ENCODE peak calls at places on chromosomes 11 and 22, in seven cellular contexts. One of them, this sample, is unnamed.

GRCh38 chr11:73322111-73322985 is 14.3 kb downstream of the ARHGEF17 start:
- DNase-seq in GM12865: peak; percentile 52
- DNase-seq in kidney glomerular epithelial cell: no peak
- DNase-seq in stimulated activated naive B cell treated with anti-CD40 and anti-IgM and Interleukin-4, amounts not matched to agents 10 μg/mL and 1 μg/mL and 100 μg/mL, for 72 hours: peak; percentile 88
- DNase-seq in progenitor cell of endocrine pancreas: no peak
- DNase-seq in HCT116: no peak
- DNase-seq in caudate nucleus: no peak
- DNase-seq in this sample: no peak

GRCh38 chr11:65003282-65003681 is 6.5 kb upstream of the BATF2 start:
- DNase-seq in stimulated activated naive B cell treated with anti-CD40 and anti-IgM and Interleukin-4, amounts not matched to agents 10 μg/mL and 1 μg/mL and 100 μg/mL, for 72 hours: no peak
- DNase-seq in progenitor cell of endocrine pancreas: no peak
- DNase-seq in GM12865: no peak
- DNase-seq in caudate nucleus: no peak
- DNase-seq in HCT116: no peak
- DNase-seq in kidney glomerular epithelial cell: no peak
- DNase-seq in this sample: no peak

GRCh38 chr11:117585631-117586030 is 211.4 kb downstream of the DSCAML1 start:
- DNase-seq in kidney glomerular epithelial cell: no peak
- DNase-seq in progenitor cell of endocrine pancreas: no peak
- DNase-seq in GM12865: no peak
- DNase-seq in stimulated activated naive B cell treated with anti-CD40 and anti-IgM and Interleukin-4, amounts not matched to agents 10 μg/mL and 1 μg/mL and 100 μg/mL, for 72 hours: no peak
- DNase-seq in HCT116: no peak
- DNase-seq in caudate nucleus: no peak
- DNase-seq in this sample: no peak

GRCh38 chr11:20739004-20739612 is 69.7 kb downstream of the NELL1 start:
- DNase-seq in GM12865: no peak
- DNase-seq in progenitor cell of endocrine pancreas: no peak
- DNase-seq in caudate nucleus: no peak
- DNase-seq in HCT116: no peak
- DNase-seq in kidney glomerular epithelial cell: no peak
- DNase-seq in stimulated activated naive B cell treated with anti-CD40 and anti-IgM and Interleukin-4, amounts not matched to agents 10 μg/mL and 1 μg/mL and 100 μg/mL, for 72 hours: no peak
- DNase-seq in this sample: no peak

GRCh38 chr11:5288108-5288911 is 13.4 kb downstream of the OR51B4 start:
- DNase-seq in progenitor cell of endocrine pancreas: no peak
- DNase-seq in caudate nucleus: no peak
- DNase-seq in stimulated activated naive B cell treated with anti-CD40 and anti-IgM and Interleukin-4, amounts not matched to agents 10 μg/mL and 1 μg/mL and 100 μg/mL, for 72 hours: no peak
- DNase-seq in HCT116: no peak
- DNase-seq in kidney glomerular epithelial cell: no peak
- DNase-seq in GM12865: no peak
- DNase-seq in this sample: no peak

GRCh38 chr11:67563354-67564114 is 20.1 kb upstream of the GSTP1 start:
- DNase-seq in GM12865: no peak
- DNase-seq in kidney glomerular epithelial cell: peak; percentile 96
- DNase-seq in stimulated activated naive B cell treated with anti-CD40 and anti-IgM and Interleukin-4, amounts not matched to agents 10 μg/mL and 1 μg/mL and 100 μg/mL, for 72 hours: no peak
- DNase-seq in progenitor cell of endocrine pancreas: no peak
- DNase-seq in HCT116: peak; percentile 76
- DNase-seq in caudate nucleus: no peak
- DNase-seq in this sample: peak; percentile 94

GRCh38 chr11:67820079-67820478 is 145.7 kb upstream of the ALDH3B2 start:
- DNase-seq in kidney glomerular epithelial cell: no peak
- DNase-seq in HCT116: no peak
- DNase-seq in caudate nucleus: no peak
- DNase-seq in GM12865: no peak
- DNase-seq in stimulated activated naive B cell treated with anti-CD40 and anti-IgM and Interleukin-4, amounts not matched to agents 10 μg/mL and 1 μg/mL and 100 μg/mL, for 72 hours: no peak
- DNase-seq in progenitor cell of endocrine pancreas: no peak
- DNase-seq in this sample: no peak

GRCh38 chr11:111395081-111395480 is 16.0 kb upstream of the POU2AF1 start:
- DNase-seq in caudate nucleus: no peak
- DNase-seq in GM12865: peak; percentile 0
- DNase-seq in HCT116: no peak
- DNase-seq in progenitor cell of endocrine pancreas: no peak
- DNase-seq in stimulated activated naive B cell treated with anti-CD40 and anti-IgM and Interleukin-4, amounts not matched to agents 10 μg/mL and 1 μg/mL and 100 μg/mL, for 72 hours: no peak
- DNase-seq in kidney glomerular epithelial cell: no peak
- DNase-seq in this sample: no peak

GRCh38 chr11:94674005-94674491 is 94.1 kb upstream of the AMOTL1 start:
- DNase-seq in kidney glomerular epithelial cell: no peak
- DNase-seq in HCT116: no peak
- DNase-seq in progenitor cell of endocrine pancreas: no peak
- DNase-seq in stimulated activated naive B cell treated with anti-CD40 and anti-IgM and Interleukin-4, amounts not matched to agents 10 μg/mL and 1 μg/mL and 100 μg/mL, for 72 hours: no peak
- DNase-seq in GM12865: no peak
- DNase-seq in caudate nucleus: no peak
- DNase-seq in this sample: no peak

GRCh38 chr11:110463153-110463552 is 33.4 kb downstream of the FDX1 start:
- DNase-seq in HCT116: no peak
- DNase-seq in GM12865: peak; percentile 30
- DNase-seq in kidney glomerular epithelial cell: peak; percentile 32
- DNase-seq in caudate nucleus: peak; percentile 48
- DNase-seq in progenitor cell of endocrine pancreas: no peak
- DNase-seq in stimulated activated naive B cell treated with anti-CD40 and anti-IgM and Interleukin-4, amounts not matched to agents 10 μg/mL and 1 μg/mL and 100 μg/mL, for 72 hours: peak; percentile 8
- DNase-seq in this sample: peak; percentile 32

GRCh38 chr22:47207846-47208554 is 445.6 kb downstream of the TBC1D22A start:
- DNase-seq in stimulated activated naive B cell treated with anti-CD40 and anti-IgM and Interleukin-4, amounts not matched to agents 10 μg/mL and 1 μg/mL and 100 μg/mL, for 72 hours: no peak
- DNase-seq in progenitor cell of endocrine pancreas: no peak
- DNase-seq in GM12865: no peak
- DNase-seq in HCT116: no peak
- DNase-seq in caudate nucleus: no peak
- DNase-seq in kidney glomerular epithelial cell: no peak
- DNase-seq in this sample: no peak

GRCh38 chr11:11959601-11960000 is 48.8 kb downstream of the DKK3 start:
- DNase-seq in GM12865: no peak
- DNase-seq in stimulated activated naive B cell treated with anti-CD40 and anti-IgM and Interleukin-4, amounts not matched to agents 10 μg/mL and 1 μg/mL and 100 μg/mL, for 72 hours: no peak
- DNase-seq in kidney glomerular epithelial cell: no peak
- DNase-seq in progenitor cell of endocrine pancreas: no peak
- DNase-seq in HCT116: no peak
- DNase-seq in caudate nucleus: no peak
- DNase-seq in this sample: no peak

GRCh38 chr11:64876835-64877341 is 1.5 kb downstream of the EHD1 start:
- DNase-seq in HCT116: no peak
- DNase-seq in stimulated activated naive B cell treated with anti-CD40 and anti-IgM and Interleukin-4, amounts not matched to agents 10 μg/mL and 1 μg/mL and 100 μg/mL, for 72 hours: no peak
- DNase-seq in progenitor cell of endocrine pancreas: no peak
- DNase-seq in caudate nucleus: no peak
- DNase-seq in kidney glomerular epithelial cell: peak; percentile 80
- DNase-seq in GM12865: no peak
- DNase-seq in this sample: peak; percentile 67

GRCh38 chr11:9461068-9461759 is 402 bp downstream of the ZNF143 start:
- DNase-seq in HCT116: no peak
- DNase-seq in kidney glomerular epithelial cell: peak; percentile 85
- DNase-seq in progenitor cell of endocrine pancreas: peak; percentile 68
- DNase-seq in GM12865: peak; percentile 96
- DNase-seq in caudate nucleus: peak; percentile 73
- DNase-seq in stimulated activated naive B cell treated with anti-CD40 and anti-IgM and Interleukin-4, amounts not matched to agents 10 μg/mL and 1 μg/mL and 100 μg/mL, for 72 hours: peak; percentile 91
- DNase-seq in this sample: peak; percentile 84

GRCh38 chr22:30424471-30425326 is 869 bp upstream of the MTFP1 start:
- DNase-seq in caudate nucleus: no peak
- DNase-seq in stimulated activated naive B cell treated with anti-CD40 and anti-IgM and Interleukin-4, amounts not matched to agents 10 μg/mL and 1 μg/mL and 100 μg/mL, for 72 hours: no peak
- DNase-seq in HCT116: no peak
- DNase-seq in kidney glomerular epithelial cell: peak; percentile 31
- DNase-seq in GM12865: peak; percentile 56
- DNase-seq in progenitor cell of endocrine pancreas: no peak
- DNase-seq in this sample: peak; percentile 63

GRCh38 chr11:1502971-1503707 is 16.6 kb upstream of the MOB2 start:
- DNase-seq in progenitor cell of endocrine pancreas: no peak
- DNase-seq in HCT116: no peak
- DNase-seq in caudate nucleus: peak; percentile 34
- DNase-seq in stimulated activated naive B cell treated with anti-CD40 and anti-IgM and Interleukin-4, amounts not matched to agents 10 μg/mL and 1 μg/mL and 100 μg/mL, for 72 hours: no peak
- DNase-seq in kidney glomerular epithelial cell: no peak
- DNase-seq in GM12865: no peak
- DNase-seq in this sample: no peak

GRCh38 chr22:23889620-23890019 is 4.6 kb upstream of the MIF start:
- DNase-seq in GM12865: no peak
- DNase-seq in progenitor cell of endocrine pancreas: no peak
- DNase-seq in stimulated activated naive B cell treated with anti-CD40 and anti-IgM and Interleukin-4, amounts not matched to agents 10 μg/mL and 1 μg/mL and 100 μg/mL, for 72 hours: no peak
- DNase-seq in caudate nucleus: no peak
- DNase-seq in kidney glomerular epithelial cell: no peak
- DNase-seq in HCT116: no peak
- DNase-seq in this sample: no peak

GRCh38 chr11:89487016-89487415 is 4.2 kb downstream of the NOX4 start:
- DNase-seq in caudate nucleus: no peak
- DNase-seq in kidney glomerular epithelial cell: peak; percentile 73
- DNase-seq in HCT116: no peak
- DNase-seq in progenitor cell of endocrine pancreas: no peak
- DNase-seq in stimulated activated naive B cell treated with anti-CD40 and anti-IgM and Interleukin-4, amounts not matched to agents 10 μg/mL and 1 μg/mL and 100 μg/mL, for 72 hours: no peak
- DNase-seq in GM12865: no peak
- DNase-seq in this sample: no peak

GRCh38 chr22:31081963-31082605 is 966 bp downstream of the SMTN start:
- DNase-seq in kidney glomerular epithelial cell: peak; percentile 47
- DNase-seq in HCT116: no peak
- DNase-seq in progenitor cell of endocrine pancreas: no peak
- DNase-seq in caudate nucleus: no peak
- DNase-seq in stimulated activated naive B cell treated with anti-CD40 and anti-IgM and Interleukin-4, amounts not matched to agents 10 μg/mL and 1 μg/mL and 100 μg/mL, for 72 hours: no peak
- DNase-seq in GM12865: no peak
- DNase-seq in this sample: peak; percentile 74

GRCh38 chr11:118531597-118532084 is 649 bp downstream of the TMEM25 start:
- DNase-seq in caudate nucleus: no peak
- DNase-seq in progenitor cell of endocrine pancreas: no peak
- DNase-seq in stimulated activated naive B cell treated with anti-CD40 and anti-IgM and Interleukin-4, amounts not matched to agents 10 μg/mL and 1 μg/mL and 100 μg/mL, for 72 hours: no peak
- DNase-seq in GM12865: no peak
- DNase-seq in kidney glomerular epithelial cell: no peak
- DNase-seq in HCT116: no peak
- DNase-seq in this sample: no peak

GRCh38 chr22:23498811-23499798 is 81.0 kb downstream of the IGLL1 start:
- DNase-seq in GM12865: no peak
- DNase-seq in kidney glomerular epithelial cell: no peak
- DNase-seq in HCT116: no peak
- DNase-seq in progenitor cell of endocrine pancreas: no peak
- DNase-seq in caudate nucleus: no peak
- DNase-seq in stimulated activated naive B cell treated with anti-CD40 and anti-IgM and Interleukin-4, amounts not matched to agents 10 μg/mL and 1 μg/mL and 100 μg/mL, for 72 hours: no peak
- DNase-seq in this sample: no peak

GRCh38 chr11:8368772-8369171 is 105.1 kb upstream of the LMO1 start:
- DNase-seq in caudate nucleus: no peak
- DNase-seq in stimulated activated naive B cell treated with anti-CD40 and anti-IgM and Interleukin-4, amounts not matched to agents 10 μg/mL and 1 μg/mL and 100 μg/mL, for 72 hours: no peak
- DNase-seq in kidney glomerular epithelial cell: no peak
- DNase-seq in HCT116: no peak
- DNase-seq in GM12865: no peak
- DNase-seq in progenitor cell of endocrine pancreas: no peak
- DNase-seq in this sample: no peak

GRCh38 chr11:47359586-47359985 is 7.1 kb upstream of the MYBPC3 start:
- DNase-seq in kidney glomerular epithelial cell: no peak
- DNase-seq in caudate nucleus: no peak
- DNase-seq in HCT116: no peak
- DNase-seq in progenitor cell of endocrine pancreas: no peak
- DNase-seq in stimulated activated naive B cell treated with anti-CD40 and anti-IgM and Interleukin-4, amounts not matched to agents 10 μg/mL and 1 μg/mL and 100 μg/mL, for 72 hours: no peak
- DNase-seq in GM12865: no peak
- DNase-seq in this sample: no peak

GRCh38 chr11:69707156-69707555 is 3.3 kb upstream of the FGF19 start:
- DNase-seq in HCT116: no peak
- DNase-seq in GM12865: no peak
- DNase-seq in progenitor cell of endocrine pancreas: no peak
- DNase-seq in kidney glomerular epithelial cell: no peak
- DNase-seq in stimulated activated naive B cell treated with anti-CD40 and anti-IgM and Interleukin-4, amounts not matched to agents 10 μg/mL and 1 μg/mL and 100 μg/mL, for 72 hours: no peak
- DNase-seq in caudate nucleus: no peak
- DNase-seq in this sample: no peak

GRCh38 chr11:121439337-121439736 is 12.8 kb upstream of the SORL1 start:
- DNase-seq in GM12865: no peak
- DNase-seq in kidney glomerular epithelial cell: no peak
- DNase-seq in caudate nucleus: no peak
- DNase-seq in progenitor cell of endocrine pancreas: no peak
- DNase-seq in HCT116: no peak
- DNase-seq in stimulated activated naive B cell treated with anti-CD40 and anti-IgM and Interleukin-4, amounts not matched to agents 10 μg/mL and 1 μg/mL and 100 μg/mL, for 72 hours: no peak
- DNase-seq in this sample: no peak

GRCh38 chr22:39904864-39905263 is 4.0 kb downstream of the GRAP2 start:
- DNase-seq in progenitor cell of endocrine pancreas: no peak
- DNase-seq in HCT116: no peak
- DNase-seq in GM12865: no peak
- DNase-seq in stimulated activated naive B cell treated with anti-CD40 and anti-IgM and Interleukin-4, amounts not matched to agents 10 μg/mL and 1 μg/mL and 100 μg/mL, for 72 hours: no peak
- DNase-seq in kidney glomerular epithelial cell: no peak
- DNase-seq in caudate nucleus: no peak
- DNase-seq in this sample: no peak

GRCh38 chr11:76677010-76677771 is 6.6 kb upstream of the LRRC32 start:
- DNase-seq in HCT116: no peak
- DNase-seq in stimulated activated naive B cell treated with anti-CD40 and anti-IgM and Interleukin-4, amounts not matched to agents 10 μg/mL and 1 μg/mL and 100 μg/mL, for 72 hours: no peak
- DNase-seq in progenitor cell of endocrine pancreas: no peak
- DNase-seq in GM12865: no peak
- DNase-seq in kidney glomerular epithelial cell: no peak
- DNase-seq in caudate nucleus: no peak
- DNase-seq in this sample: no peak

GRCh38 chr11:1200611-1201191 is 22.2 kb upstream of the MUC5B start:
- DNase-seq in kidney glomerular epithelial cell: no peak
- DNase-seq in progenitor cell of endocrine pancreas: no peak
- DNase-seq in caudate nucleus: no peak
- DNase-seq in HCT116: no peak
- DNase-seq in stimulated activated naive B cell treated with anti-CD40 and anti-IgM and Interleukin-4, amounts not matched to agents 10 μg/mL and 1 μg/mL and 100 μg/mL, for 72 hours: no peak
- DNase-seq in GM12865: no peak
- DNase-seq in this sample: no peak

GRCh38 chr11:101323997-101324396 is 194.4 kb upstream of the PGR start:
- DNase-seq in caudate nucleus: no peak
- DNase-seq in HCT116: no peak
- DNase-seq in kidney glomerular epithelial cell: peak; percentile 11
- DNase-seq in stimulated activated naive B cell treated with anti-CD40 and anti-IgM and Interleukin-4, amounts not matched to agents 10 μg/mL and 1 μg/mL and 100 μg/mL, for 72 hours: no peak
- DNase-seq in GM12865: peak; percentile 9
- DNase-seq in progenitor cell of endocrine pancreas: no peak
- DNase-seq in this sample: no peak

GRCh38 chr22:24437091-24437490 is 9.7 kb downstream of the ADORA2A start:
- DNase-seq in stimulated activated naive B cell treated with anti-CD40 and anti-IgM and Interleukin-4, amounts not matched to agents 10 μg/mL and 1 μg/mL and 100 μg/mL, for 72 hours: no peak
- DNase-seq in caudate nucleus: no peak
- DNase-seq in HCT116: no peak
- DNase-seq in progenitor cell of endocrine pancreas: no peak
- DNase-seq in kidney glomerular epithelial cell: no peak
- DNase-seq in GM12865: no peak
- DNase-seq in this sample: no peak

GRCh38 chr22:47837703-47838102 is 1075.3 kb downstream of the TBC1D22A start:
- DNase-seq in caudate nucleus: no peak
- DNase-seq in stimulated activated naive B cell treated with anti-CD40 and anti-IgM and Interleukin-4, amounts not matched to agents 10 μg/mL and 1 μg/mL and 100 μg/mL, for 72 hours: no peak
- DNase-seq in progenitor cell of endocrine pancreas: no peak
- DNase-seq in HCT116: peak; percentile 13
- DNase-seq in GM12865: peak; percentile 38
- DNase-seq in kidney glomerular epithelial cell: no peak
- DNase-seq in this sample: no peak

GRCh38 chr11:104093426-104094280 is 57.2 kb downstream of the DDI1 start:
- DNase-seq in kidney glomerular epithelial cell: no peak
- DNase-seq in GM12865: no peak
- DNase-seq in stimulated activated naive B cell treated with anti-CD40 and anti-IgM and Interleukin-4, amounts not matched to agents 10 μg/mL and 1 μg/mL and 100 μg/mL, for 72 hours: no peak
- DNase-seq in HCT116: no peak
- DNase-seq in progenitor cell of endocrine pancreas: no peak
- DNase-seq in caudate nucleus: no peak
- DNase-seq in this sample: no peak

GRCh38 chr11:46436113-46436512 is 44.5 kb upstream of the CHRM4 start:
- DNase-seq in stimulated activated naive B cell treated with anti-CD40 and anti-IgM and Interleukin-4, amounts not matched to agents 10 μg/mL and 1 μg/mL and 100 μg/mL, for 72 hours: no peak
- DNase-seq in progenitor cell of endocrine pancreas: no peak
- DNase-seq in GM12865: no peak
- DNase-seq in HCT116: no peak
- DNase-seq in caudate nucleus: no peak
- DNase-seq in kidney glomerular epithelial cell: no peak
- DNase-seq in this sample: no peak

GRCh38 chr11:46672381-46672839 is 28.0 kb downstream of the ARHGAP1 start:
- DNase-seq in progenitor cell of endocrine pancreas: no peak
- DNase-seq in HCT116: no peak
- DNase-seq in stimulated activated naive B cell treated with anti-CD40 and anti-IgM and Interleukin-4, amounts not matched to agents 10 μg/mL and 1 μg/mL and 100 μg/mL, for 72 hours: no peak
- DNase-seq in kidney glomerular epithelial cell: no peak
- DNase-seq in GM12865: no peak
- DNase-seq in caudate nucleus: no peak
- DNase-seq in this sample: no peak

This sample was measured in ACHN.